ENCODE peak calls at places on chromosomes 2 and 18, in nine cellular contexts. One of them, this sample, is unnamed.

GRCh38 chr2:197993363-197993762 is 189.0 kb downstream of the PLCL1 start:
- DNase-seq in GM13977: no peak
- DNase-seq in transverse colon: no peak
- DNase-seq in neural crest cell: no peak
- DNase-seq in neural progenitor cell: no peak
- DNase-seq in AG09319: no peak
- DNase-seq in AG04450: no peak
- DNase-seq in spleen: no peak
- DNase-seq in uterus: no peak
- DNase-seq in this sample: no peak

GRCh38 chr2:38160517-38160916 is 84.6 kb upstream of the CYP1B1 start:
- DNase-seq in uterus: no peak
- DNase-seq in GM13977: no peak
- DNase-seq in transverse colon: no peak
- DNase-seq in AG09319: no peak
- DNase-seq in spleen: no peak
- DNase-seq in AG04450: no peak
- DNase-seq in neural progenitor cell: no peak
- DNase-seq in neural crest cell: no peak
- DNase-seq in this sample: no peak

GRCh38 chr2:106792671-106793070 is 93.3 kb downstream of the ST6GAL2 start:
- DNase-seq in AG04450: no peak
- DNase-seq in transverse colon: no peak
- DNase-seq in uterus: no peak
- DNase-seq in neural crest cell: no peak
- DNase-seq in spleen: no peak
- DNase-seq in AG09319: no peak
- DNase-seq in neural progenitor cell: no peak
- DNase-seq in GM13977: no peak
- DNase-seq in this sample: no peak

GRCh38 chr18:3511980-3512379 is 62.0 kb downstream of the TGIF1 start:
- DNase-seq in neural crest cell: no peak
- DNase-seq in spleen: no peak
- DNase-seq in GM13977: no peak
- DNase-seq in uterus: no peak
- DNase-seq in neural progenitor cell: no peak
- DNase-seq in AG04450: peak
- DNase-seq in AG09319: peak
- DNase-seq in transverse colon: no peak
- DNase-seq in this sample: no peak

GRCh38 chr18:35024965-35025364 is 16.2 kb upstream of the MAPRE2 start:
- DNase-seq in AG04450: peak
- DNase-seq in AG09319: peak
- DNase-seq in GM13977: no peak
- DNase-seq in neural crest cell: no peak
- DNase-seq in transverse colon: peak
- DNase-seq in spleen: no peak
- DNase-seq in uterus: peak
- DNase-seq in neural progenitor cell: no peak
- DNase-seq in this sample: no peak

GRCh38 chr2:104793971-104794370 is 59.9 kb upstream of the POU3F3 start:
- DNase-seq in AG04450: no peak
- DNase-seq in spleen: no peak
- DNase-seq in neural progenitor cell: no peak
- DNase-seq in GM13977: no peak
- DNase-seq in transverse colon: no peak
- DNase-seq in AG09319: no peak
- DNase-seq in uterus: no peak
- DNase-seq in neural crest cell: no peak
- DNase-seq in this sample: no peak

GRCh38 chr2:30503692-30504076 is 56.6 kb downstream of the LCLAT1 start:
- DNase-seq in transverse colon: no peak
- DNase-seq in AG09319: no peak
- DNase-seq in AG04450: no peak
- DNase-seq in spleen: no peak
- DNase-seq in neural progenitor cell: no peak
- DNase-seq in uterus: no peak
- DNase-seq in GM13977: no peak
- DNase-seq in neural crest cell: no peak
- DNase-seq in this sample: no peak

GRCh38 chr2:200104015-200104414 is 148.6 kb downstream of the MAIP1 start:
- DNase-seq in AG04450: no peak
- DNase-seq in neural crest cell: no peak
- DNase-seq in GM13977: no peak
- DNase-seq in AG09319: no peak
- DNase-seq in neural progenitor cell: no peak
- DNase-seq in transverse colon: no peak
- DNase-seq in spleen: no peak
- DNase-seq in uterus: no peak
- DNase-seq in this sample: no peak

GRCh38 chr2:178629463-178629862 is 149.2 kb downstream of the PLEKHA3 start:
- DNase-seq in AG09319: no peak
- DNase-seq in transverse colon: no peak
- DNase-seq in GM13977: no peak
- DNase-seq in spleen: no peak
- DNase-seq in uterus: no peak
- DNase-seq in AG04450: no peak
- DNase-seq in neural crest cell: no peak
- DNase-seq in neural progenitor cell: no peak
- DNase-seq in this sample: no peak

GRCh38 chr2:35168351-35168750 is 1187.2 kb upstream of the CRIM1 start:
- DNase-seq in AG09319: no peak
- DNase-seq in neural progenitor cell: no peak
- DNase-seq in transverse colon: no peak
- DNase-seq in GM13977: no peak
- DNase-seq in spleen: no peak
- DNase-seq in AG04450: no peak
- DNase-seq in neural crest cell: no peak
- DNase-seq in uterus: no peak
- DNase-seq in this sample: no peak

GRCh38 chr2:196367633-196368032 is 196.3 kb upstream of the STK17B start:
- DNase-seq in GM13977: no peak
- DNase-seq in AG04450: no peak
- DNase-seq in spleen: no peak
- DNase-seq in neural crest cell: no peak
- DNase-seq in neural progenitor cell: no peak
- DNase-seq in uterus: no peak
- DNase-seq in AG09319: no peak
- DNase-seq in transverse colon: no peak
- DNase-seq in this sample: no peak

GRCh38 chr2:71473346-71474035 is 20.1 kb downstream of the DYSF start:
- DNase-seq in GM13977: no peak
- DNase-seq in spleen: peak
- DNase-seq in AG09319: no peak
- DNase-seq in uterus: no peak
- DNase-seq in transverse colon: no peak
- DNase-seq in neural progenitor cell: no peak
- DNase-seq in neural crest cell: no peak
- DNase-seq in AG04450: no peak
- DNase-seq in this sample: no peak

GRCh38 chr2:155689791-155690190 is 642.7 kb downstream of the NR4A2 start:
- DNase-seq in GM13977: no peak
- DNase-seq in transverse colon: no peak
- DNase-seq in uterus: no peak
- DNase-seq in neural progenitor cell: no peak
- DNase-seq in AG04450: no peak
- DNase-seq in neural crest cell: peak
- DNase-seq in AG09319: no peak
- DNase-seq in spleen: no peak
- DNase-seq in this sample: no peak

GRCh38 chr2:130834091-130834922 is 2.4 kb upstream of the ARHGEF4 start:
- DNase-seq in uterus: no peak
- DNase-seq in AG09319: no peak
- DNase-seq in AG04450: no peak
- DNase-seq in neural crest cell: no peak
- DNase-seq in transverse colon: no peak
- DNase-seq in GM13977: no peak
- DNase-seq in neural progenitor cell: peak
- DNase-seq in spleen: peak
- DNase-seq in this sample: no peak

GRCh38 chr18:58117685-58118403 is 73.8 kb downstream of the NEDD4L start:
- DNase-seq in uterus: no peak
- DNase-seq in AG09319: no peak
- DNase-seq in GM13977: no peak
- DNase-seq in spleen: no peak
- DNase-seq in AG04450: peak
- DNase-seq in neural crest cell: no peak
- DNase-seq in transverse colon: peak
- DNase-seq in neural progenitor cell: no peak
- DNase-seq in this sample: no peak

GRCh38 chr2:33766175-33766574 is 167.1 kb upstream of the FAM98A start:
- DNase-seq in uterus: no peak
- DNase-seq in spleen: no peak
- DNase-seq in AG09319: no peak
- DNase-seq in neural crest cell: no peak
- DNase-seq in neural progenitor cell: no peak
- DNase-seq in transverse colon: no peak
- DNase-seq in GM13977: no peak
- DNase-seq in AG04450: no peak
- DNase-seq in this sample: no peak
- TF ChIP-seq CTCF in uterus: no peak
- TF ChIP-seq CTCF in spleen: no peak
- TF ChIP-seq CTCF in AG09319: no peak
- TF ChIP-seq CTCF in neural crest cell: no peak
- TF ChIP-seq CTCF in neural progenitor cell: no peak
- TF ChIP-seq CTCF in transverse colon: no peak
- TF ChIP-seq CTCF in GM13977: no peak
- TF ChIP-seq CTCF in AG04450: no peak
- TF ChIP-seq CTCF in this sample: no peak

GRCh38 chr18:37335337-37335736 is 230.3 kb downstream of the CELF4 start:
- DNase-seq in GM13977: no peak
- DNase-seq in AG09319: no peak
- DNase-seq in neural crest cell: peak
- DNase-seq in neural progenitor cell: peak
- DNase-seq in transverse colon: no peak
- DNase-seq in AG04450: no peak
- DNase-seq in spleen: no peak
- DNase-seq in uterus: no peak
- DNase-seq in this sample: peak
- TF ChIP-seq CTCF in GM13977: no peak
- TF ChIP-seq CTCF in AG09319: peak
- TF ChIP-seq CTCF in neural crest cell: peak
- TF ChIP-seq CTCF in neural progenitor cell: peak
- TF ChIP-seq CTCF in transverse colon: no peak
- TF ChIP-seq CTCF in AG04450: peak
- TF ChIP-seq CTCF in spleen: no peak
- TF ChIP-seq CTCF in uterus: no peak
- TF ChIP-seq CTCF in this sample: peak

GRCh38 chr2:237156131-237156856 is 70.6 kb downstream of the COPS8 start:
- DNase-seq in GM13977: no peak
- DNase-seq in uterus: peak
- DNase-seq in AG04450: peak
- DNase-seq in transverse colon: peak
- DNase-seq in AG09319: peak
- DNase-seq in neural progenitor cell: no peak
- DNase-seq in spleen: peak
- DNase-seq in neural crest cell: no peak
- DNase-seq in this sample: no peak

GRCh38 chr2:237156857-237157550 is 71.3 kb downstream of the COPS8 start:
- DNase-seq in transverse colon: no peak
- DNase-seq in uterus: no peak
- DNase-seq in GM13977: no peak
- DNase-seq in neural progenitor cell: no peak
- DNase-seq in neural crest cell: no peak
- DNase-seq in spleen: peak
- DNase-seq in AG04450: no peak
- DNase-seq in AG09319: no peak
- DNase-seq in this sample: no peak

GRCh38 chr2:237152361-237152760 is 66.7 kb downstream of the COPS8 start:
- DNase-seq in GM13977: no peak
- DNase-seq in uterus: no peak
- DNase-seq in AG09319: peak
- DNase-seq in AG04450: no peak
- DNase-seq in transverse colon: no peak
- DNase-seq in spleen: no peak
- DNase-seq in neural progenitor cell: no peak
- DNase-seq in neural crest cell: no peak
- DNase-seq in this sample: no peak

GRCh38 chr2:237154894-237155851 is 69.5 kb downstream of the COPS8 start:
- DNase-seq in AG09319: no peak
- DNase-seq in AG04450: no peak
- DNase-seq in spleen: peak
- DNase-seq in neural progenitor cell: no peak
- DNase-seq in uterus: no peak
- DNase-seq in transverse colon: no peak
- DNase-seq in GM13977: peak
- DNase-seq in neural crest cell: no peak
- DNase-seq in this sample: no peak

DNA sequence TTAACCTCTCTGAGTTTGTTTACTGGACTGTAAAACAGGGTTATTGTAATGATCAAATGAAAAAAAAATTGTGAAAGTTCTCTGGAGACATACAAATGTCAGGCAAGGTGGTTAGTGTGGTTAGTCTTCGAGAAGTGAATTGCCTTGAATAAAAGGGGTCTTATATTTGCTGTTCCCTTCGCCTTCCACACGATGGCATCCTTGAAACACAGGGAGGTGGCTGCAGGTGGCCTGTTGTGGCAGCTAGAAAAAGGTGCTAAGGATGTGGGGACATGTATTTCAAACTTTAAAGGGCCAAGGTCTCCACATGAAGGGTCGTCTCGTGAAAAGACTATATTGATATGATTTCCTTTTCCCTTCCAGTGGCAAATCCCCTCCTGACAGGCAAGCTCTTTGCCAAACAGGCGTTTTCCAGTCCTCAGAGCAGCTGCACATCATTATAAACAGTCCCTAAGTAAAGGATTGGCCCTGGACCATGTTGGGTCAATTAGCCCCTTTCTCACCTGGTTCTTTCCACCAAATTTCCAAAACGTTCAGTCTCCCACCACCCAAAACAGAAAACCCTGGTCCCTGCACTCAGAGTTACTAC is 68.5 kb downstream of the COPS8 start:
- DNase-seq in neural progenitor cell: peak
- DNase-seq in neural crest cell: peak
- DNase-seq in GM13977: peak
- DNase-seq in spleen: no peak
- DNase-seq in AG04450: peak
- DNase-seq in uterus: no peak
- DNase-seq in AG09319: no peak
- DNase-seq in transverse colon: no peak
- DNase-seq in this sample: no peak
- TF ChIP-seq CTCF in neural progenitor cell: peak
- TF ChIP-seq CTCF in neural crest cell: peak
- TF ChIP-seq CTCF in GM13977: peak
- TF ChIP-seq CTCF in spleen: peak
- TF ChIP-seq CTCF in AG04450: peak
- TF ChIP-seq CTCF in uterus: peak
- TF ChIP-seq CTCF in AG09319: peak
- TF ChIP-seq CTCF in transverse colon: peak
- TF ChIP-seq CTCF in this sample: peak

DNA sequence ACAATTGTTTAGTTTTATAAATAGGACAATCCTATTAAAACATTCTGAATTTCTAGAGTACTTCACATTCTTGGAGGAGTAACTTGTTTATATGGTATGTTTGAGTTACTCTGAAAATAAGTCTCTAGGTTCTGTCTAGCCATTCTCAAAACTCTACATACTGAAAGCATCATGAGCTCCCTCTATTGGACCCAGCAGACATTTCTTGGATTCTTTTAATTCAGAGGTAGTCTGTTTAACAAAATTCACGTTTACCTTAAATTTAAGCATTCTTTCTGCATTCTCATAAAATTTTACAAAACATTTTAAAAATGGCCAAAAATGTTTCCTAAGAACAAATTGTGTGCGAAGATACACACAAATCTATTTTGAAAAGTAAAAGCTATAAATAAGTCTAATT is 15.3 kb downstream of the SP9 start:
- DNase-seq in GM13977: peak
- DNase-seq in AG09319: no peak
- DNase-seq in spleen: no peak
- DNase-seq in uterus: no peak
- DNase-seq in transverse colon: no peak
- DNase-seq in neural crest cell: no peak
- DNase-seq in AG04450: no peak
- DNase-seq in neural progenitor cell: peak
- DNase-seq in this sample: no peak
- TF ChIP-seq CTCF in GM13977: peak
- TF ChIP-seq CTCF in AG09319: peak
- TF ChIP-seq CTCF in spleen: no peak
- TF ChIP-seq CTCF in uterus: no peak
- TF ChIP-seq CTCF in transverse colon: no peak
- TF ChIP-seq CTCF in neural crest cell: peak
- TF ChIP-seq CTCF in AG04450: peak
- TF ChIP-seq CTCF in neural progenitor cell: peak
- TF ChIP-seq CTCF in this sample: peak